ENCODE peak calls at places on chromosome 22, in four cellular contexts. S is body of pancreas, W is GM06990, K is stomach. O is an unnamed sample.

GRCh38 chr22:42994917-42995562 is 19.9 kb downstream of the PACSIN2 start:
- DNase-seq in S (peak), W (peak), K (peak), O (no peak)

GRCh38 chr22:25853078-25853477 is 111.1 kb downstream of the MYO18B start:
- DNase-seq in K (no peak), S (no peak), W (no peak), O (no peak)

GRCh38 chr22:16915711-16916110 is 90.5 kb upstream of the XKR3 start:
- DNase-seq in K (no peak), S (no peak), W (no peak), O (no peak)

GRCh38 chr22:30777589-30777988 is 82.9 kb downstream of the OSBP2 start:
- DNase-seq in W (no peak), K (no peak), S (no peak), O (no peak)

GRCh38 chr22:28773461-28773867 is 969 bp downstream of the CCDC117 start:
- DNase-seq in W (peak), K (no peak), S (no peak), O (no peak)

GRCh38 chr22:30423296-30423958 is 2.1 kb upstream of the MTFP1 start:
- DNase-seq in S (no peak), K (no peak), W (no peak), O (peak)

GRCh38 chr22:38034278-38034882 is 22.8 kb upstream of the PICK1 start:
- DNase-seq in K (peak), S (peak), W (peak), O (peak)

GRCh38 chr22:28903080-28903479 is 19.7 kb downstream of the ZNRF3 start:
- DNase-seq in S (no peak), K (no peak), W (no peak), O (no peak)

GRCh38 chr22:46354993-46355305 is 19.4 kb downstream of the TRMU start:
- DNase-seq in K (no peak), S (no peak), W (no peak), O (no peak)

GRCh38 chr22:43455861-43456260 is 44.0 kb downstream of the MPPED1 start:
- DNase-seq in W (no peak), S (no peak), K (no peak), O (no peak)

GRCh38 chr22:44102121-44102520 is 78.0 kb downstream of the PARVB start:
- DNase-seq in K (no peak), S (no peak), W (no peak), O (no peak)

GRCh38 chr22:48047722-48048500 is 1285.5 kb downstream of the TBC1D22A start:
- DNase-seq in S (no peak), W (no peak), K (no peak), O (no peak)

GRCh38 chr22:46008291-46008690 is 31.3 kb upstream of the WNT7B start:
- DNase-seq in K (no peak), W (no peak), S (no peak), O (no peak)

GRCh38 chr22:19887251-19887985 is 32.7 kb upstream of the GNB1L start:
- DNase-seq in S (no peak), W (no peak), K (no peak), O (no peak)

GRCh38 chr22:23215294-23216204 is 35.2 kb downstream of the BCR start:
- DNase-seq in K (peak), W (no peak), S (peak), O (no peak)
- TF ChIP-seq CTCF in K (no peak), W (no peak), S (no peak), O (no peak)

GRCh38 chr22:27487600-27488450 is 313.7 kb downstream of the MN1 start:
- DNase-seq in S (peak), W (no peak), K (no peak), O (no peak)
- TF ChIP-seq CTCF in S (no peak), W (no peak), K (no peak), O (no peak)

GRCh38 chr22:40829131-40829530 is 10.0 kb upstream of the SLC25A17 start:
- DNase-seq in K (no peak), S (no peak), W (no peak), O (no peak)

DNA sequence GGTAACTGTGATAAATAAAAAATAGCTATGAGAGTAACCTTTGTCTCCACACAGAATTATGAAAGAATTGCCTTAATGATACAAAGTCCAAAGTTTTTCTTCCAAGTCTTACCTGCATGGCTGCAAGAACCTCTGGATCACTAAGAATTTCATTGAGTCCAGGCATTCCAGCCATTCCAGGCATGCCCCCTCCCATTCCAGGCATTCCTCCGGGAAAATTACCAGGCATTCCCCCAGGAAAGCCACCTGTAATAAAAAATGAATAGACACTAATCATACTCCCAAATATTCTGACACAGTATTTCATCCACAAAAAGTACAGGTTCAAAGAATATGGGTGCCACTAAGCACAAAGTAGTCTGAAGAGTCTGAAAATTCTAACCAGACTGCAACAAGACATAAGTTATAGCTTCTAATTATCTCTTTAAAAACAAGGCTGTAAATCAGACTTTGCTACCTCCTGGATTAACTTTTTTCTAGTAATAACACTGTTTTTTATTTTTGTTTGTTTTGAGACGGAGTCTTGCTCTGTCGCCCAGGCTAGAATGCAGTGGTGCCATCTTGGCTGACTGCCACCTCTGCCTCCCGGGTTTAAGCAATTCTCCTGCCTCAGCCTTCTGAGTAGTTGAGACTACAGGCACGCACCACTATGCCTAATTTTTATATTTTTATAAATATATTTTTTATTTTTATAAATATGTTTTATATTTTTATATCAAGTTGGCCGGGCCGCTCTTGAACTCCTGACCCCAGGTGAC is 8.0 kb upstream of the SLC25A17 start:
- DNase-seq in K (no peak), S (no peak), W (no peak), O (no peak)
- TF ChIP-seq CTCF in K (no peak), S (no peak), W (no peak), O (no peak)

GRCh38 chr22:36321797-36322601 is 65.8 kb downstream of the MYH9 start:
- DNase-seq in K (no peak), S (no peak), W (no peak), O (no peak)

GRCh38 chr22:36324414-36324813 is 63.4 kb downstream of the MYH9 start:
- DNase-seq in W (no peak), K (no peak), S (no peak), O (no peak)

GRCh38 chr22:36322602-36322915 is 65.2 kb downstream of the MYH9 start:
- DNase-seq in S (no peak), W (no peak), K (no peak), O (no peak)

GRCh38 chr22:36323855-36324331 is 63.9 kb downstream of the MYH9 start:
- DNase-seq in S (no peak), K (no peak), W (no peak), O (no peak)

DNA sequence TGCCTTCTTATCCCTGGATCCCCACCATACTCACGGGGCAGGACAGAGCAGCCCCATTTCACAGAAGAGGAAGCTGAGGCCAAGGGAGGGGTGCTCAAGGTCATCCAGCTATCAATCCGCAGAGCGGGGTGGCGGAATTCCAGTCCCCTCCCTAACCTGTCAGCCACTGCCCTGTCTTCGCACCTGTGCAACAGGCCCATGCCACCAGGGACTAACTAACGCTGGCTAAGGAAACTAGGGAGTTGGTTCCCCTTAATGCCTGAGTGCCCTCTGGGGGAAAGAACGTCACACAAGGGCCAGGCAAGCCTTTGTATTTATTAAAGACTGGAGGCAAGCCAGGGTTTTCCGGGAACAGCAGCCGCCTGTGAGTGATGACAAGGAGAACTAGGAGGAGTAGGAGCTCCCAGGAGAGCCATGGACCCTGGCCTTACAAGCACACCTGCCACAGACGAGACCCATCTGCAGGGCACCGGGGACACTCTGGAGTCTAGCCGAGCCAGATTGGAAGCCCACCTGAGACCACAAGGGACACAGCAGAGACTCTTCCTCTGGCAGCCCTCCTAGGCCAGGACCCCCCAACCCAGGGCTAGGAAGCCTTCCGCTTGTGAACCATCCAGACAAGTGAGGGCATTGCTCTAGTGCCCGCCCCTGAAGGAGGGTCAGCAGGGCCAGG is 64.4 kb downstream of the MYH9 start:
- DNase-seq in K (peak), S (peak), W (no peak), O (no peak)
- TF ChIP-seq CTCF in K (no peak), S (no peak), W (no peak), O (no peak)

DNA sequence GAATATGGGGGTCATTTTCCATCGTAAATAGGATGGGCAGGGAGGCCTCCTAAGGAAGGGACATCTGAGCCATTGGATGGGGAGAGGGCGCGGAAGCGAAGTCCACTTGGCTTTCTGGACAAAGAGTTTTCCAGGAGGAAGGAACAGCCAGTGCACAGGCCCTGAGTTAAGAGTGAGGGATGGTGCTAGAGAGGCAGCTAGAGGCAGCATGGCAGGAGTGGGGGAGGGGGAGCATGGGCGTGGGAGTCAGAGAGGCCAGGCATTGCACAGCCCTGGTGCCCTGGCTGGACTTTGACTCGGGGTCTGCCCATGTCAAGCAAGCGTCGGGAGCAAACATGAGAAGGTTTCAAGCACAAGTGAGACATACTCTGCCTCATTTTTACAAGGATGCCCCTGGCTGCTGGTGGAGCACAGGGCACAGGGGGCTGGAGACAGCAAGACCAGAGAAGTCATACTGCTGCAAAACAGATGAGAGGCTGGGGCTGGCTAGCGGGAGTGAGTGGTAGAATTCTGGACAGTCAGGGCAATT is 9.0 kb downstream of the GNAZ start:
- DNase-seq in S (no peak), W (no peak), K (no peak), O (no peak)
- TF ChIP-seq CTCF in S (no peak), W (no peak), K (no peak), O (no peak)

DNA sequence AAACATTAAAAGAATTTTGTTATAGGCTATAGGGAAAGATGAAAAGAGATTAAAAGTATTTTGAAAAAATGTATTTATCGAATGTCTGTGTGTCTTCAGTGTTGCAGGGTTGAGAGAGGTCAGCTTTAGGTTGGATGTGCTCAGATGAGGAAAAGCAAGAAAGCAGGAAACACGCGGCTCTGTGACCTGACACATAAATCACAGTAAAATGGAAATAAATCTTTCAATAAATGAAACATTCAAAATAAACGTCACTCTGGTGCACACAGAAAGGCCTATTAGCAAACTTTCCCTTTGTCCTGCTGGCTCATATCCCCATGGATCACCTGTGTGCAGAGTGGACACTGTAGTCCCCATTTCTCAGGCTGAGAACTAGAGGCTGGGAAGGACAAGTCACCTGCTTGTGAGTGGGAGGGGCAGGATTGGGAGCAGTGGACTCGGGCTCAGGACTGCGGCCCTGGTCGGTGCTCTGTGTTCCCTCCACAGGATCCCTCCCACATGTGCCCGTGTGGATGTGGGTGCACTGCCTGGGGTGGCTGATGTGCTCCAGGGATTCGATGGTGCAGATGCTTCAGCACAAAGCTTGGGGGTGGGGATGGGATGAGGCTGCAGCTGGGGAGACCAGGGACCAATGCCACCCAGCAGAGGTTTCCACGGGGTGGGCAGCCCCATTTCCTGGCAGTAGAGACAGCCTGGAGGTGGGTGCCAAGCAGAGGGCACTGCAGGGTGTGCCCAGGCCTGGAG is 96.0 kb upstream of the IGLL5 start:
- DNase-seq in K (no peak), S (no peak), W (no peak), O (no peak)
- TF ChIP-seq CTCF in K (no peak), S (no peak), W (no peak), O (no peak)

DNA sequence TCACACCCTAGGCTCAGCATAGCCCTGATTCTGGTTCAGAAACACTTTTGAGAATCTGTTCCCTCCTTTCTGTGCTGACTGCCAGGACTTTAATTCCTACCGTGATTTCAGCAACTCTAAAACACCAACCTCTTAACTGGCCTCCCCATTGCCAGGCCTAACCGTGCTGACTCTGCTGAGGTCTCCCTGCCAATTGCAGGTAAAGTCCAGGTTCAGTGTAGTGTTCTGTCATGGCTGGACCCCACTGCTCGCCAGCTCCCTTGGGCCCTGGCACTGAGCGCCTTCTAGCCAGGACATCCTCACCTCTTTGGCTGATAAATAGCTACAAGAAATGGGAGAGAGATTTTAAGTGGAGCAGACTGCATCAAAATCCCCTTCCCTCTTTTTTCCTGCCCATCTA is 4.6 kb downstream of the UPB1 start:
- DNase-seq in K (no peak), W (no peak), S (no peak), O (no peak)
- TF ChIP-seq CTCF in K (no peak), W (no peak), S (no peak), O (peak)

GRCh38 chr22:50487290-50488005 is 789 bp downstream of the MIOX start:
- DNase-seq in K (no peak), W (no peak), S (no peak), O (no peak)
- TF ChIP-seq CTCF in K (no peak), W (no peak), S (no peak), O (no peak)